ENCODE peak calls at places on chromosomes 2 and 18, in six cellular contexts. One of them, this sample, is unnamed.

GRCh38 chr2:37302701-37303252 is 21.9 kb downstream of the PRKD3 start:
- DNase-seq in fibroblast of lung: no peak
- DNase-seq in right cardiac atrium: no peak
- DNase-seq in HCT116: no peak
- DNase-seq in heart left ventricle: no peak
- DNase-seq in IMR-90: no peak
- DNase-seq in this sample: no peak

GRCh38 chr2:218886461-218886947 is 5.9 kb downstream of the WNT10A start:
- DNase-seq in fibroblast of lung: no peak
- DNase-seq in right cardiac atrium: peak; percentile 53
- DNase-seq in HCT116: no peak
- DNase-seq in heart left ventricle: no peak
- DNase-seq in IMR-90: no peak
- DNase-seq in this sample: no peak

GRCh38 chr2:128399690-128400291 is 81.1 kb upstream of the HS6ST1 start:
- DNase-seq in fibroblast of lung: no peak
- DNase-seq in right cardiac atrium: no peak
- DNase-seq in HCT116: no peak
- DNase-seq in heart left ventricle: no peak
- DNase-seq in IMR-90: no peak
- DNase-seq in this sample: no peak

GRCh38 chr2:218322756-218323525 is 30.6 kb upstream of the TMBIM1 start:
- DNase-seq in fibroblast of lung: peak; percentile 63
- DNase-seq in right cardiac atrium: peak; percentile 89
- DNase-seq in HCT116: peak; percentile 46
- DNase-seq in heart left ventricle: peak; percentile 88
- DNase-seq in IMR-90: peak; percentile 54
- DNase-seq in this sample: peak; percentile 26

GRCh38 chr2:9398881-9399805 is 24.2 kb downstream of the ITGB1BP1 start:
- DNase-seq in fibroblast of lung: no peak
- DNase-seq in right cardiac atrium: peak; percentile 68
- DNase-seq in HCT116: no peak
- DNase-seq in heart left ventricle: no peak
- DNase-seq in IMR-90: no peak
- DNase-seq in this sample: no peak

GRCh38 chr2:26316845-26317244 is 29.1 kb upstream of the SELENOI start:
- DNase-seq in fibroblast of lung: no peak
- DNase-seq in right cardiac atrium: peak; percentile 35
- DNase-seq in HCT116: no peak
- DNase-seq in heart left ventricle: no peak
- DNase-seq in IMR-90: no peak
- DNase-seq in this sample: no peak

GRCh38 chr2:53087282-53087882 is 680.2 kb upstream of the CHAC2 start:
- DNase-seq in fibroblast of lung: peak; percentile 66
- DNase-seq in right cardiac atrium: no peak
- DNase-seq in HCT116: no peak
- DNase-seq in heart left ventricle: no peak
- DNase-seq in IMR-90: peak; percentile 80
- DNase-seq in this sample: no peak

GRCh38 chr2:15663802-15664201 is 72.1 kb downstream of the DDX1 start:
- DNase-seq in fibroblast of lung: no peak
- DNase-seq in right cardiac atrium: no peak
- DNase-seq in HCT116: no peak
- DNase-seq in heart left ventricle: no peak
- DNase-seq in IMR-90: no peak
- DNase-seq in this sample: no peak

GRCh38 chr18:8778386-8778785 is 73.0 kb downstream of the MTCL1 start:
- DNase-seq in fibroblast of lung: no peak
- DNase-seq in right cardiac atrium: no peak
- DNase-seq in HCT116: no peak
- DNase-seq in heart left ventricle: no peak
- DNase-seq in IMR-90: no peak
- DNase-seq in this sample: no peak

GRCh38 chr2:72083751-72084583 is 63.7 kb downstream of the CYP26B1 start:
- DNase-seq in fibroblast of lung: no peak
- DNase-seq in right cardiac atrium: no peak
- DNase-seq in HCT116: no peak
- DNase-seq in heart left ventricle: no peak
- DNase-seq in IMR-90: no peak
- DNase-seq in this sample: no peak

GRCh38 chr18:22674300-22674699 is 256.6 kb upstream of the CTAGE1 start:
- DNase-seq in fibroblast of lung: peak; percentile 99
- DNase-seq in right cardiac atrium: no peak
- DNase-seq in HCT116: peak; percentile 7
- DNase-seq in heart left ventricle: no peak
- DNase-seq in IMR-90: peak; percentile 94
- DNase-seq in this sample: peak; percentile 63

GRCh38 chr2:130252880-130253645 is 54.8 kb upstream of the TUBA3E start:
- DNase-seq in fibroblast of lung: no peak
- DNase-seq in right cardiac atrium: no peak
- DNase-seq in HCT116: no peak
- DNase-seq in heart left ventricle: peak; percentile 55
- DNase-seq in IMR-90: no peak
- DNase-seq in this sample: no peak

GRCh38 chr2:122078451-122078850 is 323.0 kb downstream of the TSN start:
- DNase-seq in fibroblast of lung: peak; percentile 78
- DNase-seq in right cardiac atrium: no peak
- DNase-seq in HCT116: no peak
- DNase-seq in heart left ventricle: no peak
- DNase-seq in IMR-90: peak; percentile 19
- DNase-seq in this sample: no peak

GRCh38 chr2:136381722-136382633 is 264.0 kb upstream of the CXCR4 start:
- DNase-seq in fibroblast of lung: no peak
- DNase-seq in right cardiac atrium: no peak
- DNase-seq in HCT116: no peak
- DNase-seq in heart left ventricle: no peak
- DNase-seq in IMR-90: no peak
- DNase-seq in this sample: no peak

GRCh38 chr2:172329404-172330059 is 97.9 kb upstream of the ITGA6 start:
- DNase-seq in fibroblast of lung: no peak
- DNase-seq in right cardiac atrium: peak; percentile 90
- DNase-seq in HCT116: no peak
- DNase-seq in heart left ventricle: peak; percentile 82
- DNase-seq in IMR-90: no peak
- DNase-seq in this sample: no peak

GRCh38 chr2:28594029-28594368 is 98.1 kb downstream of the PLB1 start:
- DNase-seq in fibroblast of lung: no peak
- DNase-seq in right cardiac atrium: no peak
- DNase-seq in HCT116: no peak
- DNase-seq in heart left ventricle: no peak
- DNase-seq in IMR-90: no peak
- DNase-seq in this sample: no peak
- H3K4me3 ChIP-seq in fibroblast of lung: no peak overlapping the region
- H3K4me3 ChIP-seq in right cardiac atrium: no peak overlapping the region
- H3K4me3 ChIP-seq in HCT116: peak overlapping the region; percentile 21
- H3K4me3 ChIP-seq in heart left ventricle: peak overlapping the region; percentile 19
- H3K4me3 ChIP-seq in IMR-90: no peak overlapping the region
- H3K4me3 ChIP-seq in this sample: no peak overlapping the region

DNA sequence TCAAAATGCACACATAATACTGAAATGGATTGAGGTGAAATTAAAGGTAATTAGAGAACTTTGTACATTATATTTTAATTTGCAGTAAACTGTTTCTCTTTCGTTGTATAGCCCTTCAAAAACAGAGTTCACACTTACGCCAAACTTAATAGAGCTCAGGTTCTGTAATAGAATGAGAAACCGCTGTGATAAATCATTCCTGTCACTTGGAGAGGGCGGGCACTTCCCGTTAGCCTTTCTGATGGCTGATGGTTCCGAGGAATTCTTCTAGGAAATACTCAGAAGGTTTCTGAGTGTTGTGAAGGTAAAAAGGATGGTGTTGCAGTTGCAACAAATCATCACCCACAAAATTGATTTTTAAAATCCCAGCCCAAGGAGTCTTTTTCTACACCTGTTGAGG is 155.9 kb upstream of the ALKAL2 start:
- DNase-seq in fibroblast of lung: no peak
- DNase-seq in right cardiac atrium: no peak
- DNase-seq in HCT116: no peak
- DNase-seq in heart left ventricle: no peak
- DNase-seq in IMR-90: no peak
- DNase-seq in this sample: no peak
- H3K27ac ChIP-seq in fibroblast of lung: no peak overlapping the region
- H3K27ac ChIP-seq in right cardiac atrium: no peak overlapping the region
- H3K27ac ChIP-seq in HCT116: no peak overlapping the region
- H3K27ac ChIP-seq in heart left ventricle: no peak overlapping the region
- H3K27ac ChIP-seq in IMR-90: no peak overlapping the region
- H3K27ac ChIP-seq in this sample: no peak overlapping the region

GRCh38 chr2:237486334-237486818 is 675 bp upstream of the MLPH start:
- DNase-seq in fibroblast of lung: peak; percentile 48
- DNase-seq in right cardiac atrium: no peak
- DNase-seq in HCT116: no peak
- DNase-seq in heart left ventricle: no peak
- DNase-seq in IMR-90: no peak
- DNase-seq in this sample: no peak

GRCh38 chr2:237485844-237486243 is 1.2 kb upstream of the MLPH start:
- DNase-seq in fibroblast of lung: no peak
- DNase-seq in right cardiac atrium: no peak
- DNase-seq in HCT116: no peak
- DNase-seq in heart left ventricle: no peak
- DNase-seq in IMR-90: no peak
- DNase-seq in this sample: no peak

GRCh38 chr2:237486819-237487448 is at the start of gene MLPH:
- DNase-seq in fibroblast of lung: peak; percentile 70
- DNase-seq in right cardiac atrium: peak; percentile 82
- DNase-seq in HCT116: no peak
- DNase-seq in heart left ventricle: no peak
- DNase-seq in IMR-90: peak; percentile 43
- DNase-seq in this sample: no peak

GRCh38 chr2:237488295-237488694 is 1.2 kb downstream of the MLPH start:
- DNase-seq in fibroblast of lung: peak; percentile 32
- DNase-seq in right cardiac atrium: no peak
- DNase-seq in HCT116: no peak
- DNase-seq in heart left ventricle: no peak
- DNase-seq in IMR-90: no peak
- DNase-seq in this sample: no peak

DNA sequence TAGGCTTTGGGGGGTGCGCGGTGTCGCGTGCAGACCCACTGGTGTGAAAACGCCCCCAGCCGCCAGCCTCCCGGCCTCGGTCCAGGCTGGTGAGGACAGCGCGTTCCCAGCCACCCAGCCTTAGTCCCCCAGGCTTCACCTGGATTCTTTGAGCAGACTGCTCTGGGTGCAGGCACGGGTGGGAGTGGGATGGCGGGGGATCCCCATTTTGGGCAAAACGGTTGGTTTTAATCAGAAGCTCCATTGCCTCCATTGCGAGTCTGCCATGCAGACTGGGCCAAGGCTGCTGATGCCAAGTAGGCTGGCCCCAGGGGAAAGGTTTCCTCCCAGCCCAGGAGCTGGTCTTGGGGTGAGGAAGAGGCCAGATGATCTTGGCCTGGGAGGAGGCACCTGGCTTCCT is 445 bp downstream of the MLPH start:
- DNase-seq in fibroblast of lung: no peak
- DNase-seq in right cardiac atrium: no peak
- DNase-seq in HCT116: no peak
- DNase-seq in heart left ventricle: no peak
- DNase-seq in IMR-90: no peak
- DNase-seq in this sample: no peak
- H3K27me3 ChIP-seq in fibroblast of lung: no peaks in the 10 kb centered on the region
- H3K27me3 ChIP-seq in right cardiac atrium: no peaks in the 10 kb centered on the region
- H3K27me3 ChIP-seq in HCT116: no peaks in the 10 kb centered on the region
- H3K27me3 ChIP-seq in heart left ventricle: no peaks in the 10 kb centered on the region
- H3K27me3 ChIP-seq in IMR-90: no peaks in the 10 kb centered on the region
- H3K27me3 ChIP-seq in this sample: no peaks in the 10 kb centered on the region

GRCh38 chr18:59353079-59353680 is 5.9 kb downstream of the LMAN1 start:
- DNase-seq in fibroblast of lung: no peak
- DNase-seq in right cardiac atrium: no peak
- DNase-seq in HCT116: no peak
- DNase-seq in heart left ventricle: no peak
- DNase-seq in IMR-90: no peak
- DNase-seq in this sample: no peak

GRCh38 chr18:59354731-59355130 is 4.3 kb downstream of the LMAN1 start:
- DNase-seq in fibroblast of lung: peak; percentile 17
- DNase-seq in right cardiac atrium: no peak
- DNase-seq in HCT116: no peak
- DNase-seq in heart left ventricle: no peak
- DNase-seq in IMR-90: no peak
- DNase-seq in this sample: no peak

GRCh38 chr18:59357928-59358327 is 1.1 kb downstream of the LMAN1 start:
- DNase-seq in fibroblast of lung: peak; percentile 92
- DNase-seq in right cardiac atrium: no peak
- DNase-seq in HCT116: peak; percentile 4
- DNase-seq in heart left ventricle: no peak
- DNase-seq in IMR-90: peak; percentile 92
- DNase-seq in this sample: peak; percentile 20

DNA sequence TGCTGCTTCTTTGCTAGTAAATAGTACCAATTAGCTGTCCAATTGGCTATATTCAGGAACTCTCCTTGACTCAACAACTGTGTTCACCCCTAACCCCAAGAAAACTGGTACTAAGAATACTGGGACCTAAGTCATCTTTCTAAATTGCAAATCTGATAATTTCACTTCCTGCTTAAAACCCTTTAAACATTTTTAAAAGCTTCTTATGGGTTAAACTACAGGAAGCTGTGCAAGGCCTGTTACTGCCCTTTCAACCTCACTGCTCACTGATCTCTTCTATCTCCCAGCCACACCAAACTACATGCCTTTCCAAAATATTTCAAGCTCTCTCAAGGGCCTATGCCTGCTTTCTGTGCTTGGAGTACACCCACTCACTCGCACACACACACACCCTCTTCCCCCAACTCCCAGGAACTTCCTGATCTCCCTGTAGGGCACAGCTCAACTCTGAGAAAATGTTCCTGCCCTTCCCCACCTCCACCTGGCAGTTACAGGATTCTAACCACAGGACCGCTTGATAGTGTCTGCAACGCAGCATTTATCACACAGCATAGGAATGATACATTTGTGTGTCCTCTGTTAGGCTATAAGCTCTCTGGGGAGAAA is 6.7 kb downstream of the LMAN1 start:
- DNase-seq in fibroblast of lung: no peak
- DNase-seq in right cardiac atrium: no peak
- DNase-seq in HCT116: no peak
- DNase-seq in heart left ventricle: no peak
- DNase-seq in IMR-90: no peak
- DNase-seq in this sample: no peak
- H3K4me3 ChIP-seq in fibroblast of lung: no peak overlapping the region
- H3K4me3 ChIP-seq in right cardiac atrium: no peak overlapping the region
- H3K4me3 ChIP-seq in HCT116: no peak overlapping the region
- H3K4me3 ChIP-seq in heart left ventricle: no peak overlapping the region
- H3K4me3 ChIP-seq in IMR-90: no peak overlapping the region
- H3K4me3 ChIP-seq in this sample: no peak overlapping the region